ENCODE peak calls at places on chromosomes 4 and X, in four cellular contexts. One of them, this sample, is unnamed.

GRCh38 chr4:171390626-171391025 is 422.6 kb upstream of the GALNTL6 start:
- DNase-seq in stimulated activated CD8-positive, alpha-beta memory T cell treated with anti-CD3 and anti-CD28 coated beads, Interleukin-7, amount 100 ng/mL, for 48 hours: no peak
- DNase-seq in foreskin fibroblast: no peak
- DNase-seq in hepatocyte: no peak
- DNase-seq in this sample: no peak

GRCh38 chr4:98283219-98284199 is 22.3 kb downstream of the RAP1GDS1 start:
- DNase-seq in hepatocyte: no peak
- DNase-seq in foreskin fibroblast: no peak
- DNase-seq in stimulated activated CD8-positive, alpha-beta memory T cell treated with anti-CD3 and anti-CD28 coated beads, Interleukin-7, amount 100 ng/mL, for 48 hours: no peak
- DNase-seq in this sample: no peak

GRCh38 chrX:149871940-149872339 is 9.0 kb upstream of the MAGEA8 start:
- DNase-seq in hepatocyte: peak; percentile 51
- DNase-seq in foreskin fibroblast: peak; percentile 1
- DNase-seq in stimulated activated CD8-positive, alpha-beta memory T cell treated with anti-CD3 and anti-CD28 coated beads, Interleukin-7, amount 100 ng/mL, for 48 hours: peak; percentile 53
- DNase-seq in this sample: no peak

GRCh38 chrX:3345281-3346081 is 971 bp downstream of the MXRA5 start:
- DNase-seq in foreskin fibroblast: peak; percentile 30
- DNase-seq in hepatocyte: peak; percentile 66
- DNase-seq in stimulated activated CD8-positive, alpha-beta memory T cell treated with anti-CD3 and anti-CD28 coated beads, Interleukin-7, amount 100 ng/mL, for 48 hours: no peak
- DNase-seq in this sample: no peak

GRCh38 chr4:171793723-171794122 is 19.5 kb upstream of the GALNTL6 start:
- DNase-seq in hepatocyte: no peak
- DNase-seq in foreskin fibroblast: no peak
- DNase-seq in stimulated activated CD8-positive, alpha-beta memory T cell treated with anti-CD3 and anti-CD28 coated beads, Interleukin-7, amount 100 ng/mL, for 48 hours: no peak
- DNase-seq in this sample: no peak

GRCh38 chr4:148330724-148331123 is 111.5 kb downstream of the NR3C2 start:
- DNase-seq in foreskin fibroblast: no peak
- DNase-seq in stimulated activated CD8-positive, alpha-beta memory T cell treated with anti-CD3 and anti-CD28 coated beads, Interleukin-7, amount 100 ng/mL, for 48 hours: no peak
- DNase-seq in hepatocyte: no peak
- DNase-seq in this sample: no peak

GRCh38 chr4:150477869-150478268 is 104.1 kb upstream of the MAB21L2 start:
- DNase-seq in stimulated activated CD8-positive, alpha-beta memory T cell treated with anti-CD3 and anti-CD28 coated beads, Interleukin-7, amount 100 ng/mL, for 48 hours: no peak
- DNase-seq in hepatocyte: no peak
- DNase-seq in foreskin fibroblast: no peak
- DNase-seq in this sample: no peak

GRCh38 chr4:113607998-113608397 is 153.5 kb downstream of the CAMK2D start:
- DNase-seq in stimulated activated CD8-positive, alpha-beta memory T cell treated with anti-CD3 and anti-CD28 coated beads, Interleukin-7, amount 100 ng/mL, for 48 hours: no peak
- DNase-seq in foreskin fibroblast: no peak
- DNase-seq in hepatocyte: no peak
- DNase-seq in this sample: no peak

GRCh38 chrX:88416002-88416401 is 331.0 kb upstream of the CPXCR1 start:
- DNase-seq in hepatocyte: no peak
- DNase-seq in stimulated activated CD8-positive, alpha-beta memory T cell treated with anti-CD3 and anti-CD28 coated beads, Interleukin-7, amount 100 ng/mL, for 48 hours: no peak
- DNase-seq in foreskin fibroblast: no peak
- DNase-seq in this sample: no peak

GRCh38 chr4:3239998-3240920 is 8.7 kb upstream of the MSANTD1 start:
- DNase-seq in foreskin fibroblast: no peak
- DNase-seq in hepatocyte: no peak
- DNase-seq in stimulated activated CD8-positive, alpha-beta memory T cell treated with anti-CD3 and anti-CD28 coated beads, Interleukin-7, amount 100 ng/mL, for 48 hours: no peak
- DNase-seq in this sample: peak; percentile 43

GRCh38 chr4:94880976-94881375 is 123.2 kb downstream of the BMPR1B start:
- DNase-seq in hepatocyte: no peak
- DNase-seq in stimulated activated CD8-positive, alpha-beta memory T cell treated with anti-CD3 and anti-CD28 coated beads, Interleukin-7, amount 100 ng/mL, for 48 hours: no peak
- DNase-seq in foreskin fibroblast: peak; percentile 32
- DNase-seq in this sample: no peak

GRCh38 chr4:180057198-180057821 is 2185.9 kb upstream of the TENM3 start:
- DNase-seq in stimulated activated CD8-positive, alpha-beta memory T cell treated with anti-CD3 and anti-CD28 coated beads, Interleukin-7, amount 100 ng/mL, for 48 hours: no peak
- DNase-seq in hepatocyte: no peak
- DNase-seq in foreskin fibroblast: peak; percentile 1
- DNase-seq in this sample: no peak

GRCh38 chr4:155402941-155403340 is 26.2 kb upstream of the MAP9 start:
- DNase-seq in hepatocyte: peak; percentile 41
- DNase-seq in foreskin fibroblast: no peak
- DNase-seq in stimulated activated CD8-positive, alpha-beta memory T cell treated with anti-CD3 and anti-CD28 coated beads, Interleukin-7, amount 100 ng/mL, for 48 hours: no peak
- DNase-seq in this sample: no peak